ENCODE peak calls at places on chromosomes 2 and 18, in eight cellular contexts. X is right atrium auricular region; Y is effector memory CD4-positive, alpha-beta T cell; C is mucosa of descending colon; P is cardiac muscle cell; I is activated CD8-positive, alpha-beta memory T cell treated with anti-CD3 and anti-CD28 coated beads, Interleukin-2, amount 50 U/mL, for 48 hours; Q is endothelial cell; A is amniotic epithelial cell. L is an unnamed sample.

GRCh38 chr2:181626671-181627070 is 30.2 kb downstream of the CERKL start:
- DNase-seq in X (no peak), Y (no peak), C (no peak), P (no peak), I (no peak), Q (no peak), A (peak), L (peak)

GRCh38 chr18:21896732-21897336 is 156.2 kb downstream of the MIB1 start:
- DNase-seq in X (no peak), Y (no peak), C (no peak), P (peak), I (no peak), Q (no peak), A (peak), L (no peak)

GRCh38 chr2:170243118-170243837 is 65.3 kb downstream of the MYO3B start:
- DNase-seq in X (no peak), Y (no peak), C (no peak), P (no peak), I (no peak), Q (no peak), A (no peak), L (no peak)

GRCh38 chr18:47877892-47878291 is 52.6 kb downstream of the SMAD2 start:
- DNase-seq in X (no peak), Y (no peak), C (no peak), P (no peak), I (no peak), Q (no peak), A (peak), L (no peak)

GRCh38 chr2:42314892-42315468 is 46.0 kb downstream of the COX7A2L start:
- DNase-seq in X (no peak), Y (no peak), C (no peak), P (peak), I (no peak), Q (no peak), A (peak), L (peak)

GRCh38 chr2:239601201-239601851 is 200.5 kb upstream of the HDAC4 start:
- DNase-seq in X (no peak), Y (no peak), C (peak), P (no peak), I (peak), Q (no peak), A (no peak), L (no peak)

GRCh38 chr18:69469444-69469919 is 68.8 kb downstream of the DOK6 start:
- DNase-seq in X (no peak), Y (peak), C (no peak), P (peak), I (peak), Q (peak), A (peak), L (no peak)

GRCh38 chr2:222943820-222944219 is 83.0 kb downstream of the ACSL3 start:
- DNase-seq in X (no peak), Y (no peak), C (no peak), P (peak), I (no peak), Q (no peak), A (peak), L (no peak)

GRCh38 chr2:57549642-57550102 is 496.9 kb upstream of the VRK2 start:
- DNase-seq in X (no peak), Y (no peak), C (no peak), P (no peak), I (no peak), Q (no peak), A (peak), L (peak)

GRCh38 chr18:73645175-73645715 is 502.4 kb downstream of the FBXO15 start:
- DNase-seq in X (no peak), Y (no peak), C (no peak), P (no peak), I (no peak), Q (no peak), A (peak), L (no peak)

L was measured in LHCN-M2.